ENCODE peak calls at places on chromosomes 5 and 9, in five cellular contexts. Z, A, L, F and M are unnamed samples.

GRCh38 chr5:150778103-150778516 is 447 bp upstream of the SMIM3 start:
- DNase-seq in Z (no peak), A (no peak), L (no peak), F (no peak), M (no peak)

GRCh38 chr5:68823301-68823700 is 270.5 kb upstream of the SLC30A5 start:
- DNase-seq in Z (no peak), A (no peak), L (no peak), F (no peak), M (no peak)

GRCh38 chr9:127422133-127422782 is 1.9 kb upstream of the ZNF79 start:
- DNase-seq in Z (no peak), A (no peak), L (no peak), F (no peak), M (no peak)

GRCh38 chr9:127022913-127023665 is 99.3 kb downstream of the ANGPTL2 start:
- DNase-seq in Z (no peak), A (no peak), L (no peak), F (no peak), M (no peak)

GRCh38 chr5:112294126-112294525 is 125.0 kb downstream of the EPB41L4A start:
- DNase-seq in Z (peak), A (no peak), L (no peak), F (no peak), M (peak)

GRCh38 chr9:85900504-85901201 is 40.3 kb upstream of the NAA35 start:
- DNase-seq in Z (no peak), A (peak), L (peak), F (no peak), M (no peak)

GRCh38 chr5:39394946-39395345 is 29.8 kb downstream of the DAB2 start:
- DNase-seq in Z (no peak), A (no peak), L (no peak), F (no peak), M (no peak)

GRCh38 chr5:141778683-141779082 is 96.7 kb upstream of the ARAP3 start:
- DNase-seq in Z (no peak), A (no peak), L (no peak), F (no peak), M (no peak)

GRCh38 chr9:33924978-33925797 is 108.2 kb downstream of the UBE2R2 start:
- DNase-seq in Z (peak), A (peak), L (peak), F (peak), M (peak)